ENCODE peak calls at places on chromosomes 2 and 18, in four cellular contexts. H is M059J, Q is psoas muscle, O is NCI-H2171 treated with DMSO at 0.1 percent for 48 hours. Y is an unnamed sample.

GRCh38 chr2:140344842-140345241 is 1564.7 kb upstream of the NXPH2 start:
- DNase-seq in H (no peak), Q (no peak), O (no peak), Y (no peak)

GRCh38 chr18:78512080-78512601 is 467.5 kb upstream of the SALL3 start:
- DNase-seq in H (no peak), Q (no peak), O (no peak), Y (no peak)

GRCh38 chr2:42169869-42170465 is 814 bp downstream of the EML4 start:
- DNase-seq in H (peak; percentile 16), Q (no peak), O (no peak), Y (no peak)

GRCh38 chr18:7808054-7808453 is 240.9 kb downstream of the PTPRM start:
- DNase-seq in H (no peak), Q (no peak), O (no peak), Y (no peak)

GRCh38 chr2:222733470-222733845 is 62.0 kb downstream of the MOGAT1 start:
- DNase-seq in H (no peak), Q (no peak), O (no peak), Y (no peak)

GRCh38 chr2:144237108-144237507 is 282.8 kb downstream of the ZEB2 start:
- DNase-seq in H (no peak), Q (no peak), O (no peak), Y (no peak)

GRCh38 chr18:12032786-12033642 is 51.7 kb downstream of the IMPA2 start:
- DNase-seq in H (peak; percentile 56), Q (no peak), O (no peak), Y (no peak)

GRCh38 chr2:125227843-125228392 is 1202.8 kb downstream of the CNTNAP5 start:
- DNase-seq in H (no peak), Q (no peak), O (peak; percentile 34), Y (no peak)

GRCh38 chr2:231800493-231801091 is 14.3 kb downstream of the COPS7B start:
- DNase-seq in H (peak; percentile 22), Q (peak; percentile 30), O (no peak), Y (peak; percentile 16)

GRCh38 chr2:215311625-215312394 is at the start of gene ATIC:
- DNase-seq in H (peak; percentile 93), Q (peak; percentile 94), O (peak; percentile 94), Y (peak; percentile 78)

GRCh38 chr18:11607897-11608296 is 1.5 kb upstream of the SLC35G4 start:
- DNase-seq in H (no peak), Q (no peak), O (no peak), Y (no peak)

GRCh38 chr2:58101500-58101899 is 54.9 kb downstream of the VRK2 start:
- DNase-seq in H (peak; percentile 6), Q (no peak), O (no peak), Y (no peak)

GRCh38 chr2:217206326-217206725 is 346.5 kb upstream of the TNP1 start:
- DNase-seq in H (no peak), Q (no peak), O (no peak), Y (no peak)

GRCh38 chr2:96091711-96092579 is 24.4 kb downstream of the ADRA2B start:
- DNase-seq in H (no peak), Q (no peak), O (peak; percentile 95), Y (no peak)

GRCh38 chr2:74464406-74464805 is 776 bp downstream of the MOGS start:
- DNase-seq in H (no peak), Q (no peak), O (no peak), Y (no peak)

Y was measured in CD4-positive, alpha-beta T cell.